ENCODE peak calls at places on chromosomes 5 and 9, in six cellular contexts. V is effector memory CD4-positive, alpha-beta T cell; P is breast epithelium; N is CD4-positive, alpha-beta memory T cell; T is A549; Y is GM23338. G is an unnamed sample.

GRCh38 chr9:105264380-105264779 is 19.9 kb downstream of the SLC44A1 start:
- DNase-seq in V (no peak), T (no peak), Y (no peak), N (no peak), P (no peak), G (no peak)

GRCh38 chr9:34555002-34555348 is 32.2 kb upstream of the ENHO start:
- DNase-seq in N (no peak), V (no peak), T (no peak), Y (no peak), P (no peak), G (no peak)

GRCh38 chr5:138849439-138849838 is 25.7 kb downstream of the LRRTM2 start:
- DNase-seq in V (no peak), P (no peak), Y (no peak), N (no peak), T (no peak), G (no peak)

GRCh38 chr5:142697846-142698245 is 12.0 kb upstream of the FGF1 start:
- DNase-seq in T (no peak), N (no peak), Y (no peak), P (no peak), V (no peak), G (peak; percentile 84)

GRCh38 chr5:69035665-69036064 is 58.1 kb upstream of the SLC30A5 start:
- DNase-seq in T (no peak), N (no peak), Y (no peak), P (no peak), V (no peak), G (no peak)

GRCh38 chr9:73916016-73916673 is 581.0 kb upstream of the RORB start:
- DNase-seq in N (no peak), V (no peak), T (no peak), Y (peak; percentile 79), P (no peak), G (no peak)

GRCh38 chr9:106655966-106656365 is 207.0 kb upstream of the ZNF462 start:
- DNase-seq in P (no peak), V (no peak), T (no peak), N (no peak), Y (no peak), G (no peak)

GRCh38 chr9:87119328-87119881 is 172.1 kb upstream of the GAS1 start:
- DNase-seq in V (no peak), Y (no peak), P (peak; percentile 65), T (no peak), N (no peak), G (no peak)

GRCh38 chr9:78572266-78572665 is 275.3 kb downstream of the PSAT1 start:
- DNase-seq in Y (no peak), T (no peak), V (no peak), P (no peak), N (no peak), G (no peak)

GRCh38 chr5:79076819-79077218 is 7.3 kb downstream of the BHMT2 start:
- DNase-seq in P (no peak), T (no peak), N (no peak), Y (no peak), V (no peak), G (no peak)

GRCh38 chr5:72653586-72653985 is 146.4 kb upstream of the ZNF366 start:
- DNase-seq in N (no peak), V (no peak), Y (no peak), T (no peak), P (no peak), G (no peak)
- H3K27ac ChIP-seq in N (no peak overlapping the region), V (no peak overlapping the region), Y (no peak overlapping the region), T (no peak overlapping the region), P (no peak overlapping the region), G (no peak overlapping the region)

DNA sequence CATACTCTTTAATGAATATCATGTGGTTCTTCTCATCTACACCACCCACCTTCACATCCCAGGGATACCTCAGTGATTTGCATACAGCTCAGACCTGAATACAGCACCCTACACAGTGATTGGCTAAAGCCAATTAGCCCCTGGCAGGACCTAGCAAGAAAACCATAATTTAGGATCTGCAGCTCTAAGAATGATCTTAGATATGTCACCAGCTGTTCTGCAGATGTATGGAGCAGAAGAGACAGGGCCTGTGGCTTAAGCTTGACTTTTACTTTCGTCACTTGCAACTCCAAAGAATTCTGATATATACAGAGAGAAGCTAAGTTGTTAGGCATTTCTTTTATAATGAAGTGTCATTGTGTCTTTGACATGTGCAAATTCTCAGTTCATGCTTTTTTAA is 483.2 kb upstream of the C9orf72 start:
- DNase-seq in P (no peak), N (no peak), V (no peak), Y (no peak), T (no peak), G (no peak)
- H3K27ac ChIP-seq in P (no peak overlapping the region), N (no peak overlapping the region), V (no peak overlapping the region), Y (no peak overlapping the region), T (no peak overlapping the region), G (no peak overlapping the region)

GRCh38 chr5:14219800-14220512 is 76.8 kb downstream of the TRIO start:
- DNase-seq in T (no peak), N (no peak), V (no peak), Y (no peak), P (no peak), G (no peak)
- H3K27ac ChIP-seq in T (no peak overlapping the region), N (no peak overlapping the region), V (no peak overlapping the region), Y (no peak overlapping the region), P (peak overlapping the region; percentile 46), G (no peak overlapping the region)

DNA sequence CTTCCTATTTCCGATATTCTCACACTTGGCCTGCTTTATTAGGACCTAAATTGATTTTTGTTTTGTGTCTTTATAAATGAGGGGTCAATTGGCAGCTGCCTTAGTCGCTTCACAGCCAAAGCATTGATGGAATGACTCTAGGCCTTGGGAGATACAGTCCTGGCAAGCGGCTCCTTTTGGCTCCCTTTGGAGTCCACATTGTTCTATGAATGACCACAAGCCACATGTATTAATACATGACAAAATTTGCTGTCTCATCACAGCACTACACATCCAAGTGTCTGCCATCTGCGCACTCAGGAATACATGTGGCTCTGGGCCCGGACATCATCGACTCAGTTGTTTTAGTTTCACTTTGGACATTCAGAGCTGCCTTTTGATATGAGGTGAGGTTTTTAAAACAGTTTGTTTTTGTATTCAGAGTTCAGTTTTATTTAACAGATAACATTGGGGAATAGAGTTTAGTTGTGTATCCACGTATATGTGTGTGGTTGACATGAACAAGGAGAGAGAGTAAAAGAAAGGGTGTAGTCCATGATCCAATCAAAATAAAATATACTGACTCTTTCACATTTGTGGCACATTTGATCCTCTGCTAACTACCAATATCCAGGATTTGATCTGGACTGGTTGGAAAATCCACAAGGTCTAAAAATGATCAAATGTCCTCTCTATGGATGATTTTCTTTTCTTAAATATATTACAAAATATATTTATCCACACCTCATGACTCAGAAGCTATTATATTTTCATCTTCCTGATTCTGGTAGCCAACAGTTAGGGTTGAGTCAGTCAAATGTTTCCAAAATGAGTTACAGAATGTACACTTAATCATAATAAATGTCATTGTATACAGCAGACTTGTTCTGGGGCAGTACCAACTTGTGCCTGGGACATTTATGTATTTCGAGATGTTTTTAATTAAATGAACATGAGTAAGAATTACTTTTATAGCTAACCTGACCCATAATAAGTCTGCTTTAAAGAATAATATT is 114.0 kb upstream of the MTAP start:
- DNase-seq in N (no peak), P (no peak), Y (no peak), T (peak; percentile 51), V (no peak), G (no peak)
- H3K27ac ChIP-seq in N (no peak overlapping the region), P (peak overlapping the region; percentile 72), Y (no peak overlapping the region), T (peak overlapping the region; percentile 94), V (no peak overlapping the region), G (no peak overlapping the region)

G was measured in coronary artery.